ENCODE peak calls at places on chromosomes 2 and 18, in six cellular contexts. W is SW480, B is cardiac fibroblast, C is left kidney, G is putamen, K is thoracic aorta. I is an unnamed sample.

GRCh38 chr2:171615071-171615470 is 72.2 kb upstream of the DYNC1I2 start:
- DNase-seq in G (no peak), C (no peak), W (no peak), K (no peak), B (peak), I (no peak)

GRCh38 chr2:27736890-27737204 is 34.7 kb upstream of the MRPL33 start:
- DNase-seq in W (no peak), B (no peak), G (no peak), C (no peak), K (no peak), I (no peak)

GRCh38 chr2:229489016-229489415 is 217.9 kb upstream of the PID1 start:
- DNase-seq in K (no peak), W (peak), C (no peak), B (peak), G (peak), I (no peak)

GRCh38 chr2:67880291-67880761 is 182.5 kb downstream of the C1D start:
- DNase-seq in G (no peak), K (no peak), W (no peak), B (peak), C (peak), I (no peak)

GRCh38 chr2:222652856-222653255 is 3.0 kb downstream of the FARSB start:
- DNase-seq in B (no peak), K (no peak), G (no peak), W (no peak), C (no peak), I (no peak)

GRCh38 chr2:231479455-231479854 is 15.2 kb upstream of the NCL start:
- DNase-seq in C (no peak), B (no peak), G (no peak), W (no peak), K (no peak), I (no peak)

GRCh38 chr2:38201784-38202183 is 125.8 kb upstream of the CYP1B1 start:
- DNase-seq in W (no peak), B (no peak), G (no peak), K (no peak), C (no peak), I (no peak)

GRCh38 chr2:109448946-109449788 is 164.6 kb downstream of the SEPTIN10 start:
- DNase-seq in B (peak), G (no peak), C (no peak), K (no peak), W (peak), I (no peak)

GRCh38 chr18:77114564-77115391 is 17.8 kb downstream of the MBP start:
- DNase-seq in G (peak), B (peak), C (peak), W (peak), K (peak), I (peak)

GRCh38 chr18:48131042-48131441 is 200.6 kb upstream of the SMAD2 start:
- DNase-seq in G (no peak), B (no peak), C (no peak), W (no peak), K (no peak), I (no peak)

GRCh38 chr2:216490061-216490460 is 8.6 kb upstream of the RPL37A start:
- DNase-seq in G (no peak), B (peak), W (no peak), C (no peak), K (no peak), I (no peak)

I was measured in left lung.